ENCODE peak calls at places on chromosomes 1 and 21, in nine cellular contexts. One of them, this sample, is unnamed.
A peak's percentile ranks its signal among the peaks of the same experiment; 100 is the strongest.

GRCh38 chr1:30419246-30419720 is 304.1 kb downstream of the MATN1 start:
- DNase-seq in neural crest cell: no peak
- DNase-seq in endothelial cell: no peak
- DNase-seq in thoracic aorta: no peak
- DNase-seq in HCT116: no peak
- DNase-seq in A673: no peak
- DNase-seq in right atrium auricular region: peak; percentile 49
- DNase-seq in astrocyte of the spinal cord: no peak
- DNase-seq in AG09309: no peak
- DNase-seq in this sample: no peak

GRCh38 chr1:50704126-50704525 is 255.9 kb downstream of the FAF1 start:
- DNase-seq in neural crest cell: peak; percentile 25
- DNase-seq in AG09309: no peak
- DNase-seq in endothelial cell: peak; percentile 40
- DNase-seq in astrocyte of the spinal cord: peak; percentile 45
- DNase-seq in HCT116: peak; percentile 6
- DNase-seq in right atrium auricular region: no peak
- DNase-seq in thoracic aorta: no peak
- DNase-seq in A673: peak; percentile 63
- DNase-seq in this sample: peak; percentile 31

GRCh38 chr21:24895885-24896734 is 711.2 kb downstream of the MRPL39 start:
- DNase-seq in thoracic aorta: no peak
- DNase-seq in AG09309: no peak
- DNase-seq in endothelial cell: peak; percentile 15
- DNase-seq in astrocyte of the spinal cord: peak; percentile 52
- DNase-seq in HCT116: no peak
- DNase-seq in A673: peak; percentile 5
- DNase-seq in right atrium auricular region: no peak
- DNase-seq in neural crest cell: no peak
- DNase-seq in this sample: peak; percentile 32

GRCh38 chr1:99548924-99549605 is 96.8 kb upstream of the PALMD start:
- DNase-seq in A673: peak; percentile 23
- DNase-seq in neural crest cell: no peak
- DNase-seq in thoracic aorta: no peak
- DNase-seq in AG09309: no peak
- DNase-seq in astrocyte of the spinal cord: peak; percentile 65
- DNase-seq in right atrium auricular region: no peak
- DNase-seq in HCT116: no peak
- DNase-seq in endothelial cell: no peak
- DNase-seq in this sample: no peak

GRCh38 chr1:108051625-108052382 is 86.8 kb upstream of the VAV3 start:
- DNase-seq in astrocyte of the spinal cord: no peak
- DNase-seq in HCT116: no peak
- DNase-seq in A673: no peak
- DNase-seq in right atrium auricular region: no peak
- DNase-seq in neural crest cell: no peak
- DNase-seq in thoracic aorta: no peak
- DNase-seq in AG09309: no peak
- DNase-seq in endothelial cell: no peak
- DNase-seq in this sample: no peak

GRCh38 chr1:178258521-178258920 is 164.6 kb downstream of the RASAL2 start:
- DNase-seq in AG09309: no peak
- DNase-seq in right atrium auricular region: no peak
- DNase-seq in HCT116: no peak
- DNase-seq in endothelial cell: no peak
- DNase-seq in thoracic aorta: no peak
- DNase-seq in astrocyte of the spinal cord: no peak
- DNase-seq in A673: no peak
- DNase-seq in neural crest cell: no peak
- DNase-seq in this sample: no peak

GRCh38 chr1:182159443-182159842 is 97.9 kb upstream of the ZNF648 start:
- DNase-seq in AG09309: no peak
- DNase-seq in thoracic aorta: no peak
- DNase-seq in A673: no peak
- DNase-seq in HCT116: no peak
- DNase-seq in right atrium auricular region: no peak
- DNase-seq in astrocyte of the spinal cord: no peak
- DNase-seq in neural crest cell: no peak
- DNase-seq in endothelial cell: no peak
- DNase-seq in this sample: no peak

GRCh38 chr1:26351591-26352337 is 2.2 kb downstream of the CRYBG2 start:
- DNase-seq in right atrium auricular region: no peak
- DNase-seq in neural crest cell: no peak
- DNase-seq in thoracic aorta: no peak
- DNase-seq in A673: no peak
- DNase-seq in astrocyte of the spinal cord: peak; percentile 31
- DNase-seq in AG09309: no peak
- DNase-seq in endothelial cell: no peak
- DNase-seq in HCT116: peak; percentile 41
- DNase-seq in this sample: peak; percentile 83

GRCh38 chr1:205319081-205320018 is 2.2 kb downstream of the NUAK2 start:
- DNase-seq in thoracic aorta: no peak
- DNase-seq in AG09309: peak; percentile 46
- DNase-seq in astrocyte of the spinal cord: peak; percentile 79
- DNase-seq in right atrium auricular region: peak; percentile 74
- DNase-seq in A673: peak; percentile 37
- DNase-seq in endothelial cell: no peak
- DNase-seq in HCT116: no peak
- DNase-seq in neural crest cell: no peak
- DNase-seq in this sample: peak; percentile 54

GRCh38 chr1:113904292-113904673 is 316 bp downstream of the AP4B1 start:
- DNase-seq in thoracic aorta: no peak
- DNase-seq in A673: no peak
- DNase-seq in right atrium auricular region: no peak
- DNase-seq in AG09309: no peak
- DNase-seq in endothelial cell: no peak
- DNase-seq in HCT116: no peak
- DNase-seq in astrocyte of the spinal cord: no peak
- DNase-seq in neural crest cell: no peak
- DNase-seq in this sample: peak; percentile 0

GRCh38 chr1:38208720-38209632 is 162.4 kb upstream of the POU3F1 start:
- DNase-seq in AG09309: no peak
- DNase-seq in endothelial cell: no peak
- DNase-seq in neural crest cell: no peak
- DNase-seq in A673: no peak
- DNase-seq in right atrium auricular region: no peak
- DNase-seq in astrocyte of the spinal cord: no peak
- DNase-seq in thoracic aorta: no peak
- DNase-seq in HCT116: no peak
- DNase-seq in this sample: no peak

GRCh38 chr1:225464851-225465792 is 37.3 kb upstream of the LBR start:
- DNase-seq in neural crest cell: no peak
- DNase-seq in thoracic aorta: no peak
- DNase-seq in HCT116: no peak
- DNase-seq in A673: peak; percentile 69
- DNase-seq in right atrium auricular region: no peak
- DNase-seq in astrocyte of the spinal cord: peak; percentile 45
- DNase-seq in endothelial cell: no peak
- DNase-seq in AG09309: no peak
- DNase-seq in this sample: no peak

GRCh38 chr1:17776426-17776825 is 21.3 kb downstream of the ACTL8 start:
- DNase-seq in thoracic aorta: no peak
- DNase-seq in HCT116: no peak
- DNase-seq in right atrium auricular region: no peak
- DNase-seq in astrocyte of the spinal cord: no peak
- DNase-seq in A673: no peak
- DNase-seq in neural crest cell: no peak
- DNase-seq in AG09309: no peak
- DNase-seq in endothelial cell: no peak
- DNase-seq in this sample: no peak

GRCh38 chr1:48966583-48966982 is 189.9 kb upstream of the BEND5 start:
- DNase-seq in A673: no peak
- DNase-seq in astrocyte of the spinal cord: no peak
- DNase-seq in thoracic aorta: no peak
- DNase-seq in HCT116: no peak
- DNase-seq in neural crest cell: no peak
- DNase-seq in endothelial cell: no peak
- DNase-seq in right atrium auricular region: no peak
- DNase-seq in AG09309: no peak
- DNase-seq in this sample: no peak

GRCh38 chr1:151158311-151158710 is 1.9 kb downstream of the TNFAIP8L2 start:
- DNase-seq in A673: no peak
- DNase-seq in neural crest cell: no peak
- DNase-seq in HCT116: no peak
- DNase-seq in astrocyte of the spinal cord: no peak
- DNase-seq in right atrium auricular region: no peak
- DNase-seq in endothelial cell: no peak
- DNase-seq in AG09309: no peak
- DNase-seq in thoracic aorta: no peak
- DNase-seq in this sample: no peak

GRCh38 chr1:211118407-211119102 is 15.4 kb downstream of the KCNH1 start:
- DNase-seq in astrocyte of the spinal cord: peak; percentile 48
- DNase-seq in neural crest cell: no peak
- DNase-seq in HCT116: no peak
- DNase-seq in A673: peak; percentile 4
- DNase-seq in endothelial cell: no peak
- DNase-seq in thoracic aorta: no peak
- DNase-seq in AG09309: peak; percentile 24
- DNase-seq in right atrium auricular region: no peak
- DNase-seq in this sample: peak; percentile 50
- TF ChIP-seq CTCF in astrocyte of the spinal cord: no peak
- TF ChIP-seq CTCF in neural crest cell: no peak
- TF ChIP-seq CTCF in HCT116: no peak
- TF ChIP-seq CTCF in A673: no peak
- TF ChIP-seq CTCF in endothelial cell: no peak
- TF ChIP-seq CTCF in thoracic aorta: no peak
- TF ChIP-seq CTCF in AG09309: peak; percentile 22
- TF ChIP-seq CTCF in right atrium auricular region: no peak
- TF ChIP-seq CTCF in this sample: peak; percentile 43

DNA sequence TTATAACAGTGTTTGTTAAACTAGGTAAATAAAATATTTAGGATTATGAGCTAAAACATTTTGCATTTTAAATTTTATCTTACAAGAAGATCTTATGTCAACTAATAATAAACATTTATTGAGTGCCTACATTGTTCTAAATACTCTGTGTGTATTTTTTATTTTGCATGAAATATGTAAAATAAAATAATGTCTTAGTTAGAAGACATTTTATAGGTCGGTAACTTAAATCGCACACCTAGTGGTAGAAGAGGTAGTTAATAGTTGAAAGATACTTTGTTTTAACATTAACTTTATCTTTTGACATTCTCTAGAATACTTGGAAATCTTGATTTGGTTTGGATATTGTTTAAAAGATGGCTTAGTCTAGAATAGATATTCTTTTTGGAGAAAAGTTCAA is 60.5 kb downstream of the RPS6KC1 start:
- DNase-seq in astrocyte of the spinal cord: no peak
- DNase-seq in AG09309: no peak
- DNase-seq in neural crest cell: no peak
- DNase-seq in endothelial cell: no peak
- DNase-seq in right atrium auricular region: no peak
- DNase-seq in A673: no peak
- DNase-seq in thoracic aorta: no peak
- DNase-seq in HCT116: no peak
- DNase-seq in this sample: no peak
- TF ChIP-seq CTCF in astrocyte of the spinal cord: no peak
- TF ChIP-seq CTCF in AG09309: no peak
- TF ChIP-seq CTCF in neural crest cell: no peak
- TF ChIP-seq CTCF in endothelial cell: no peak
- TF ChIP-seq CTCF in right atrium auricular region: no peak
- TF ChIP-seq CTCF in A673: no peak
- TF ChIP-seq CTCF in thoracic aorta: no peak
- TF ChIP-seq CTCF in HCT116: no peak
- TF ChIP-seq CTCF in this sample: no peak

DNA sequence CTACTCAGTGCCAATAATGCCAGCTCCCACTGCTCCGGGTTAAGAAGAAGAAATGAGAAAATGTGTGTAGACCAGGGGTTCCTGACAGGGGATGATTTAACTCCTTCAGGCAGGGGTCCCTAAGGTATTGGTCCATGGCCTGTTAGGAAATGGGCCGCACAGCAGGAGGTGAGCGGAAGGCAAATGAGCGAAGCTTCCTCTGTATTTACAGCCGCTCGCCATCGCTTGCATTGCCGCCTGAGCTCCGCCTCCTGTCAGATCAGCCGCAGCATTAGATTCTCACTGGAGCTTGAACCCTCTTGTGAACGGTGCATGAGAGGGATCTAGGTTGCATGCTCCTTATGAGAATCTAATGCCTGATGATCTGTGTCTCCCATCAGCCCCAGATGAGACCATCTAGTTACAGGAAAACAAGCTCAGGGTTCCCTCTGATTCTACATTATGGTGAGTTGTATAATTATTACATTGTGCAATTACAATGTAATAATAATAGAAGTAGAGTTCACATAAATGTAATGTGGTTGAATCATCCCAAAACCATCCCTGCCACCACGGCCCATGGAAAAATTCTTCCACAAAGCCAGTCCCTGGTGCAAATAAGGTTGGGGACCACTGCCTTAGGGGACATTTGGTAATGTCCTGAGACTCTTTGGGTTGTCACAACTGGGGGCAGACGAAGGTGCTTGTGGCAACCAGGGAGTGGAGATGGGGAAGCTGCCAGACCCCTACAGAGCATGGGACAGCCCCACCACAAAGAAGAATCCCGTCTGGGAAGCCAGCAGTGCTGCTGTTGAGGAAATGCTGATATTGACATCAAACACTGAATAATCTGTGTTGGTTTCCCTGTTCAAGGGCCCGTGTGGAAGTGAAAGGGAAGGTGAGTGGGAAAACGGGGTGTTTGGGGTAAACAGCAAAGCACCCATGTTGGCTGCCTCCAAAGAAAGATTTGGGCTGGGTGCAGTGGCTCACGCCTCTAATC is 60.8 kb downstream of the DHRS3 start:
- DNase-seq in A673: no peak
- DNase-seq in endothelial cell: no peak
- DNase-seq in AG09309: no peak
- DNase-seq in HCT116: no peak
- DNase-seq in astrocyte of the spinal cord: no peak
- DNase-seq in right atrium auricular region: no peak
- DNase-seq in thoracic aorta: no peak
- DNase-seq in neural crest cell: no peak
- DNase-seq in this sample: no peak
- TF ChIP-seq CTCF in A673: no peak
- TF ChIP-seq CTCF in endothelial cell: no peak
- TF ChIP-seq CTCF in AG09309: no peak
- TF ChIP-seq CTCF in HCT116: no peak
- TF ChIP-seq CTCF in astrocyte of the spinal cord: no peak
- TF ChIP-seq CTCF in right atrium auricular region: no peak
- TF ChIP-seq CTCF in thoracic aorta: no peak
- TF ChIP-seq CTCF in neural crest cell: no peak
- TF ChIP-seq CTCF in this sample: no peak

DNA sequence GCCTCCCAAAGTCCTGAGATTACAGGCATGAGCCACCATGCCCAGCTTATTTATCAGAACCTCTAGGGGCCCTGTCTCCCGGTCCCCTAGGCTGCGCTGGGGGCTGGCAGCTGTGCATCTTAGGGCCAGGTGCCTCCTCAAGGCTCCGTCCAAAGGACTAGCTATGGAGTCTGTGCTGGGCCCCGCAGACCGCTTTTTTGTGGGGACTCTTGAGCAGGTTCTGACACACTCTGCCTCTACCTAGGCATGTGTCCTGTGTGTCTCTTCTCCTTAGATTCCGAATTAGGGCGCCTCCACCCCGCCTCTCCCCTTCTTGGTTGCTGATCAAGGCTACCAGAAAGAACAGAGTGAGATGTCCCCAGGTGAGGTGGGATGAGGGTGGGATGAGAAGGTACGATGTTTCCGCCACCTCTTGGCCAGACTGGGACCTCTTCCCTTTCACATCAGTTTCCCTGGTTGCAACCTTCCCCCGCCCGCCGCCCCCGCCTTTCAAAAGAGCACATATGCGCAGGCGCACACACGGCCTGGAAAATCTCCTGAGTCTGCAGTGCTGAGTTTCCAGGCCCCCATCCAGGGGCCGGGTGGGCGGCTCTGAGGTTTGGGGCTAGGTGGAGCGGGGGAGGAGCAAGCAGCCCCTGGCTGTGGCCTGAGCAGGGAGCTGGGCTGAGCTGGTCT is 5.0 kb upstream of the PTPN7 start:
- DNase-seq in endothelial cell: no peak
- DNase-seq in thoracic aorta: no peak
- DNase-seq in neural crest cell: no peak
- DNase-seq in astrocyte of the spinal cord: no peak
- DNase-seq in AG09309: no peak
- DNase-seq in A673: no peak
- DNase-seq in HCT116: no peak
- DNase-seq in right atrium auricular region: no peak
- DNase-seq in this sample: no peak
- TF ChIP-seq CTCF in endothelial cell: no peak
- TF ChIP-seq CTCF in thoracic aorta: no peak
- TF ChIP-seq CTCF in neural crest cell: no peak
- TF ChIP-seq CTCF in astrocyte of the spinal cord: no peak
- TF ChIP-seq CTCF in AG09309: no peak
- TF ChIP-seq CTCF in A673: no peak
- TF ChIP-seq CTCF in HCT116: no peak
- TF ChIP-seq CTCF in right atrium auricular region: no peak
- TF ChIP-seq CTCF in this sample: no peak

This sample was measured in HFFc6.